ENCODE peak calls at places on chromosomes 13 and 19, in four cellular contexts. A is mesothelial cell of epicardium, T is fibroblast of lung, K is HFFc6. Y is an unnamed sample.

GRCh38 chr13:28590450-28590849 is 68.5 kb upstream of the POMP start:
- DNase-seq in A (no peak), T (no peak), K (no peak), Y (no peak)

GRCh38 chr13:59274958-59275727 is 888.6 kb downstream of the DIAPH3 start:
- DNase-seq in T (no peak), A (no peak), K (no peak), Y (no peak)

GRCh38 chr13:50629497-50629896 is 214.0 kb downstream of the DLEU7 start:
- DNase-seq in K (no peak), T (peak), A (no peak), Y (no peak)

GRCh38 chr13:37959284-37959683 is 89.7 kb upstream of the TRPC4 start:
- DNase-seq in K (no peak), A (no peak), T (no peak), Y (no peak)

GRCh38 chr19:46925548-46925950 is 64.8 kb downstream of the ARHGAP35 start:
- DNase-seq in A (no peak), T (peak), K (no peak), Y (no peak)

GRCh38 chr19:58277197-58277596 is 1.6 kb upstream of the ZNF8 start:
- DNase-seq in A (no peak), T (no peak), K (no peak), Y (no peak)

GRCh38 chr13:113491418-113491883 is 940 bp upstream of the DCUN1D2 start:
- DNase-seq in K (peak), T (peak), A (no peak), Y (no peak)

GRCh38 chr19:20039203-20039723 is at the start of gene ZNF682:
- DNase-seq in A (peak), T (peak), K (peak), Y (peak)

GRCh38 chr13:108534728-108535127 is 94.7 kb upstream of the MYO16 start:
- DNase-seq in A (no peak), K (no peak), T (no peak), Y (no peak)

GRCh38 chr13:28623782-28624706 is 34.9 kb upstream of the POMP start:
- DNase-seq in K (peak), T (peak), A (no peak), Y (no peak)

GRCh38 chr13:52847682-52848432 is 583 bp downstream of the PCDH8 start:
- DNase-seq in T (no peak), K (no peak), A (no peak), Y (no peak)

GRCh38 chr13:44843403-44843802 is 145.9 kb downstream of the NUFIP1 start:
- DNase-seq in T (peak), A (no peak), K (peak), Y (peak)

GRCh38 chr19:45152504-45153338 is 8.1 kb downstream of the NKPD1 start:
- DNase-seq in A (no peak), T (peak), K (no peak), Y (no peak)

DNA sequence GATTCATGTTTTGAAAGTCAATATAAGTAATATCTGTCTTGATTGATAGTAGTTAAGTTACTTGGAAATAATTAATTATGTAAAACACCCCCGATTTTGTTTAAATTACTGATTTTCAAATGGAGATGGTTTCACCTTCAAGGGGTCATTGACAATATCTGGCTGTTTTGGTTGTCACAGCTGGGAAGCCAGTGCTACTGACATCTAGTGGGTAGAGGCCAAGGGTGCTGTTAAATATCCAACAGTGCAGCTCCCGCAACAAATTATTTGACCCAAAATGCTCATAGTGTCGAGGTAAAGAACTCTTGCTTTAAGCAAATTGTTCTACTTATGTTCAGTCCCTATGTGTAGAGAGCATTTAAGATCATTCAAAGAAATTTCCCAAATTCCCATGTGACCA is 50.6 kb upstream of the PCDH20 start:
- DNase-seq in T (no peak), A (no peak), K (no peak), Y (no peak)
- TF ChIP-seq CTCF in T (no peak), A (no peak), K (no peak), Y (peak)

GRCh38 chr13:111029957-111030609 is 85.0 kb upstream of the ARHGEF7 start:
- DNase-seq in A (no peak), K (no peak), T (no peak), Y (no peak)

GRCh38 chr13:111025310-111025709 is 89.8 kb upstream of the ARHGEF7 start:
- DNase-seq in A (no peak), T (no peak), K (no peak), Y (no peak)

GRCh38 chr13:111022886-111023285 is 92.2 kb upstream of the ARHGEF7 start:
- DNase-seq in K (no peak), A (no peak), T (no peak), Y (no peak)

GRCh38 chr13:111031531-111031961 is 83.6 kb upstream of the ARHGEF7 start:
- DNase-seq in T (peak), A (no peak), K (peak), Y (no peak)

DNA sequence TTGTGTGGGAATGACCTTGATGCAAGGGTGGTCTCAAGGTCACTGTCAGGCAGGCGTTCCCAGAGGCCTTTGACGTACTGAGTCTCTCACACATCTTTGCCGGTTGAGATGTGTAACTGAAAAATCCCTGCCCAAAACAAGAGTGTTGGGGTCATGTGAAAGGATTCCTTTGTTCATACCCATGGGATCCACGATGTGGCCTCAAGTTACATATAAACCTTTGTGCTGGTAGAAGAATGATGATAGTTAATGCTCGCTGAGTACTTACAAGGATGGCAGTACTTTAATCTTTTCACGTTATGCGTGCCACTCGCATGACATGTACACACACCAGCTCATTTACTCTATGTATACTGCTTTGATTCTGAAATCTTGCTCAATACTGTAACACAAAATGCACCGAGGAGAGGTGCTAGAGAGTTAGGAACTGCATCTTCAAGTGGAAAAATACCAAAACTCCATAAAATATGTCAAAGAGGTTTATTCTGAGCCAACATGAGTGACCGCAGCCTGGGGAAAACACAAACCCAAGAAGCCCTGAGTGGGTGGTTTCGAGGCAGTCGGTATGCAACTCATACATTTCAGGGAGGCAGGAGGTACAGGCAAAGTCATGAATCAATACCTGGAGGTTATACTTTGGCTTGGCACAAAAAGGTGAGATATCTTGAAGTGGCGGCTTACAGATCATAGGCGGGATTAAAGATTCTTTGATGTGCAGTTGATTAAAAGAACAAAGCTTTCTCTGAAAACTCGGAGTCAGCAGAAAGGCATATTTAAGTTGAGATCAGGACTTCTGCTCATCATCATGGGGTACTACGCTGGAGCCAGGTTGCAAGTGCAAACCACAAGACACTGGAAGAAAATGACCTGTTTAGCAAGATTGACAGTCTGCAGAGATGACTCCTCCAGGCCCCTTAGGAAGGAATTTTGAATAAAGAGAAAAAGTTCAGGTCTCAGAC is 87.3 kb upstream of the ARHGEF7 start:
- DNase-seq in T (no peak), A (no peak), K (peak), Y (no peak)
- TF ChIP-seq CTCF in T (peak), A (no peak), K (peak), Y (no peak)

DNA sequence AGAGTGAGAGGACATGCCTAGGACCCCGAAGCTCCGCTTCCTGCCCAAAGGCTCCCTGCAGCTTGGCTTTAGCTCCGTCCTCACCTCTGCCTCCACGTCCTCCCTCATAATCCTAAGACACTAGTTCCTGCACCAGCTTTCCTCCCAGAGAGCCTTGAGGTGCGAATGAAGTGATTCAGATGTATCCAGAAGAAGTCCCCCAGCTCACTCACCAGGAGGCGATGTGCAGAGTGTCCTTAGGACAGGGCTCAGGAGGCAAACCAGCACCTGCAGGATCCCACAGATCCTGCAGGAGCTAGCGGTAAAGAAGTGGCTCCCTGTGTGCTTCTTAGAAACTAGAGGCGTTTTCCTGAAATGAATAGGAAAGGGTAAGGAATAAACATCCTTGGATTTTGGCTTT is 109.7 kb downstream of the HSPH1 start:
- DNase-seq in A (no peak), K (no peak), T (no peak), Y (no peak)
- TF ChIP-seq CTCF in A (no peak), K (peak), T (no peak), Y (no peak)

DNA sequence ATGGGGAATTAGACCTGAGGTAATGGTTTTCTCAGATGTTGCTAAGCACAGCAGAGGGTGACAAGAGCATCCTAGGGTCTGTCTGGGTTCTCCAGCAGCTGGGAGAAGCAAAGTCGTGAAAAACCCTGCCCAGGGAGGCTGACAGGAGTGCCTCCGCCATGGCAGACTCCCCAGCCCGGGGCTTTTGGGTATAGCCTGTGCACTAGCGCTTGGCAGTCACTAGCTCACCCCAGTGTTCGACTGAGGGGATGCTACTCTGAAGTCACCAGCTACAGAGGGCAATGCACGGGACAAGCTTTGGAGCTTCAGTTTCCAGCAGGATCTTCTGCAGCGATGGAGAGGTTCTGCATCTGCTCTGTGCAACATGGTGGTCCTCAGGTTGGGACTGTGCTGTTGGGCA is 87.5 kb downstream of the ING1 start:
- DNase-seq in T (no peak), A (no peak), K (no peak), Y (no peak)
- TF ChIP-seq CTCF in T (no peak), A (no peak), K (no peak), Y (no peak)

GRCh38 chr19:42561512-42561911 is 33.2 kb downstream of the CEACAM8 start:
- DNase-seq in A (no peak), K (no peak), T (no peak), Y (no peak)
- TF ChIP-seq CTCF in A (no peak), K (no peak), T (no peak), Y (no peak)

GRCh38 chr13:94305033-94305432 is 174.4 kb downstream of the DCT start:
- DNase-seq in T (no peak), A (no peak), K (no peak), Y (no peak)

GRCh38 chr13:94298346-94298745 is 181.1 kb downstream of the DCT start:
- DNase-seq in A (no peak), K (no peak), T (no peak), Y (no peak)

GRCh38 chr13:94301487-94301886 is 178.0 kb downstream of the DCT start:
- DNase-seq in T (no peak), A (no peak), K (no peak), Y (no peak)

GRCh38 chr13:94303644-94304174 is 175.8 kb downstream of the DCT start:
- DNase-seq in A (no peak), K (no peak), T (no peak), Y (no peak)

GRCh38 chr13:94300401-94300800 is 179.1 kb downstream of the DCT start:
- DNase-seq in K (no peak), A (no peak), T (no peak), Y (no peak)
- TF ChIP-seq CTCF in K (no peak), A (no peak), T (no peak), Y (no peak)

DNA sequence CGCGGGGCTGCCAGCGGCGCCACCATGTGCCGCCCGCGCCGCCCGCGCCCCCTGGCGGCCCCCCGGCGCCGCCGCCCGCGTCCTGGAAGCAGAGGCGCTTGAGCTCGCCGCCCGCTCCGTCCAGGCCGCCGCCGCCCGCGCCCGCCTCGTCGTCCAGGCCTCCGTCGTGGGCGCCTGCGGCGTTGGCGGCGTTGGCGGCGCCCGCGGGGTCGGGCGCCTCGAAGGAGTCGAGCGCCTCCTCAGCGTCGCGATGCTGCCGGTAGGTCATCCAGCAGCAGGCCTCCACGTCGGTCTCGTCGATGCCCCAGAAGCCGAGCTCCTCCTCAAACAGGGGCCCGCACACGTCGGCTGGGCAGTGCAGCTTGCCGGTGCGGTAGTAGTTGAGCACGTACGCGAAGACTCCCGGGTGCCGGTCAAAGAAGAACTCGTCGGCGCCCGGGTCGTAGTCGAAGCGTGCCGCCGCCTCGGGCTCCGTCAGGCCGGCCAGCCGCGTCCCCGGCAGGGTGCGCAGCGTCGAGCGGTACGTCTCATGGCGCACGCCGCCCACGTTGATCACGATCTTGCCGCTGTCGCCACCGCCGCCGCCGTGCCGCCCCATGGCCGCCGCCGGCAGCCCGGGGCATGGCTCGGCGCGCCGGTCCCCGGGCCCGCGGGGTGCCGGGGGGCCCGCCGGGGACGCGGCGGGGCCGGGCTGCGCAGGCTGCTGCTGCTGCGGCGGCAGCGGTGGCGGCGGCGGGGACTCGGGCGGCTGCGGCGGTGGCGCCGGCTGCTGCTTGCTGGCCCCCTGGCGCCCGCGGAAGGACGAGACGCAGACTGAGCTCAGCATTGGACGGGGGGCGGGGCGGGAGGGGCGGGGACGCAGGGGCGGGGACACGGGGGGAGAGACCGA is 676 bp downstream of the KCNC3 start:
- DNase-seq in T (no peak), A (no peak), K (no peak), Y (no peak)
- TF ChIP-seq CTCF in T (no peak), A (no peak), K (no peak), Y (no peak)